ENCODE peak calls at places on chromosomes 4 and X, in six cellular contexts. O, D, T, P, E and Q are unnamed samples.

GRCh38 chr4:8176547-8177399 is 18.2 kb upstream of the ABLIM2 start:
- DNase-seq in E (peak; percentile 19), P (peak; percentile 74), D (peak; percentile 59), O (peak; percentile 81), T (peak; percentile 89), Q (peak; percentile 53)

GRCh38 chrX:37722595-37722994 is 37.0 kb downstream of the XK start:
- DNase-seq in P (no peak), O (no peak), T (no peak), D (no peak), E (no peak), Q (no peak)

GRCh38 chr4:168521736-168522135 is 24.9 kb downstream of the PALLD start:
- DNase-seq in D (no peak), P (no peak), T (no peak), E (no peak), O (no peak), Q (no peak)

GRCh38 chr4:10721616-10722015 is 37.0 kb upstream of the CLNK start:
- DNase-seq in D (no peak), E (no peak), P (no peak), O (no peak), T (no peak), Q (no peak)

GRCh38 chrX:129983575-129984131 is 1.2 kb downstream of the BCORL1 start:
- DNase-seq in P (peak; percentile 74), E (no peak), O (no peak), T (peak; percentile 80), D (no peak), Q (no peak)

GRCh38 chr4:61663310-61663709 is 463.2 kb downstream of the ADGRL3 start:
- DNase-seq in O (no peak), D (no peak), E (no peak), T (no peak), P (no peak), Q (no peak)

GRCh38 chr4:648579-649292 is 23.4 kb downstream of the PDE6B start:
- DNase-seq in T (no peak), D (no peak), E (no peak), P (peak; percentile 79), O (no peak), Q (no peak)

GRCh38 chrX:85052636-85053343 is 49.1 kb downstream of the APOOL start:
- DNase-seq in O (no peak), E (peak; percentile 15), D (peak; percentile 68), T (no peak), P (no peak), Q (no peak)

DNA sequence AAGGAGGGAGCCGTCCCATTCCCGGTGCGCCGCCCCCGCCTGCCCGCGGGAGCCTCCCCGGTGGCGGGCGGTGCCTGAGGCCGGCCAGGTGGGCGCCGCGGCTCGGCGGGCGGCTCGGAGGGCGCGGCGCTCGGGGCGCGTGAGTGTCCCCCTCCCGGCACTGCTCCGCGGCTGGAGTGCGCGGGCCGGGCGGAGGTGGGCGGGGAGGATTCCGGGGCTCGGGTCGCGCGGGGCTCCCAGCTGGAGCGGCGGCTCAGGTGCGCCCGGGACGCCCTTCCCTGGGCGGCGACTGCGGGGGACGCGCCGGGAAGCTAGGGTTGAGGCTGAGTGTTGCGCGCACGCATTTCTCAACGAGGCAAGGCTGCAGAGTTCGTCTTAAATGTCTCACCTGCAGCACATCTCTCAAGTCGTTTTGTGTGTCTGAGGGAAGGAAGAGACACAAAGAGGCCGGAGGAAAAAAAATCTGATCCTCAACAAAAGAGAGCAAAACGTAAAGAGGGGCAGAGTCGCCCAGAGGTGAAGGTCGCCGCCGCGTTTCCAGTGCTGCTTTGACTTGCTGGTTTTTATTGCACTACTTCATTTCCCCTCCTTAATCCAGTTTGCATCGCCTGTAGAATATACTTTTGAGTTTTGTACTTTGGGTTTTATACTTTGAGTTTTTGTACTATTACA is 106.7 kb upstream of the STOX2 start:
- DNase-seq in E (no peak), P (peak; percentile 42), D (no peak), T (no peak), O (peak; percentile 57), Q (no peak)
- H3K4me3 ChIP-seq in E (peak overlapping the region; percentile 61), P (peak overlapping the region; percentile 52), D (no peak overlapping the region), T (no peak overlapping the region), O (peak overlapping the region; percentile 76), Q (no peak overlapping the region)

DNA sequence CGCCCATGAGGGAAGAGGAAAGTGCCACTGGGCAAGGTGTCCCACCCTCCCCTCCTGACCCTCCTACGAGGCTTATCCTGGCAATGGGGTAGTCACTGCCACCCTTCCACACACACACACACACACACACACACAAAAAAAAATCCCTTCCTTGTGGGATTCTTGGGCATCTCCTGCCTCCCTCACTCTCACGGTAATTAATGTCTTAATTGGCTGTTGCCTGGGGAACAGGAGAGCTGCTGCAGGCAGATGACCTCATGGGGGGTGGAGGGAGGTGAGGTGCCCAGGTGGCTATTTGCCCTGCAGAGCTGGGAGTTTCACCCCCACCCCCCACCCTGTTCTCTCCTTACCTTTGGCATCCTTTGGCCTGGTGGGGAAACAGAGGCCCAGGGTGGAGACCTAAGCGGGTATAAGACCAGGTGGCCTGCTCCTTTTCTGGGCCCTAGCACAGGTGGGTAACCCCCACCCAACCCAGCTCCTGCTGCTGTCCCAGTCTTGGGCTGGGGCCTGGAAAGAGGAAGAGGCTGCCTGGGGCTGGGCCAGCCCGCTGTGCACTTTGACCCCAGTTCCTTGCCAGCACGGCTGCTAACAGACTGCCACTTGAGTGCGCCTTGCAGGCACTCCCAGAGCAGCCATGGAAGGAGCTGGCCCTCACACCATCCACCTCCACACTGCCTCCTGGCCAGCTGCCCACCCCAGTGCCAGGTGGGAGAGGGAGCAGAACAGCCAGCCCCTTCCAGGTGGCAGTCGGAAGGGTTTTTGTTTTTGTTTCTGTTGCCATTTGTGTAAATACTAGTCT is 12.6 kb downstream of the EFNB1 start:
- DNase-seq in T (no peak), D (no peak), O (no peak), P (no peak), E (no peak), Q (no peak)
- TF ChIP-seq EZH2phosphoT487 in T (no peak), D (no peak), O (no peak), P (no peak), E (no peak), Q (no peak)

GRCh38 chr4:17690898-17691297 is 76.5 kb downstream of the MED28 start:
- DNase-seq in O (no peak), P (no peak), D (peak; percentile 92), E (peak; percentile 48), T (no peak), Q (no peak)

GRCh38 chr4:17694552-17694951 is 80.1 kb downstream of the MED28 start:
- DNase-seq in E (no peak), T (no peak), O (no peak), D (no peak), P (no peak), Q (no peak)

GRCh38 chr4:17699380-17699779 is 82.0 kb downstream of the FAM184B start:
- DNase-seq in E (no peak), O (no peak), D (no peak), T (no peak), P (no peak), Q (no peak)

GRCh38 chr4:17698116-17698515 is 83.3 kb downstream of the FAM184B start:
- DNase-seq in E (no peak), T (no peak), P (no peak), D (no peak), O (no peak), Q (no peak)

DNA sequence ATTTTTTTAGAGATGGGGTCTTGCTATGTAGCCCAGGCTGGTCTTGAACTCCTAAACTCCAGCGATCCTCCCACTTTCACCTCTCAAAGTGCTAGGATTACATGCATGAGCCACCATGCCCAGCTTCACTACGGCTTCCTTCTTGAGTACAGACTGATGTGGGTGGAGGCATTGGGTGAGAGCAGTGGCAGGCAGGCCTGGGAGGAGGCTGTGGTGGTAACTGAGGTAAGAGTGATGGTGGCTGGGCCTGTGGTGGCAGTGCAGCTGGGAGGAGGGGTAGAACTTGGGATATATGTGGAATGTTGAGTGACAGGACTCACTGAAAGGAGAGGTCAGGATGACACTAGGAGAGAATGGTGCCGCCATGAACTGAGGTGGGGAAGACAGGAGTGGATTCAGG is 80.9 kb downstream of the MED28 start:
- DNase-seq in T (no peak), P (no peak), O (no peak), E (no peak), D (no peak), Q (no peak)
- H3K4me3 ChIP-seq in T (no peak overlapping the region), P (no peak overlapping the region), O (no peak overlapping the region), E (no peak overlapping the region), D (no peak overlapping the region), Q (no peak overlapping the region)

DNA sequence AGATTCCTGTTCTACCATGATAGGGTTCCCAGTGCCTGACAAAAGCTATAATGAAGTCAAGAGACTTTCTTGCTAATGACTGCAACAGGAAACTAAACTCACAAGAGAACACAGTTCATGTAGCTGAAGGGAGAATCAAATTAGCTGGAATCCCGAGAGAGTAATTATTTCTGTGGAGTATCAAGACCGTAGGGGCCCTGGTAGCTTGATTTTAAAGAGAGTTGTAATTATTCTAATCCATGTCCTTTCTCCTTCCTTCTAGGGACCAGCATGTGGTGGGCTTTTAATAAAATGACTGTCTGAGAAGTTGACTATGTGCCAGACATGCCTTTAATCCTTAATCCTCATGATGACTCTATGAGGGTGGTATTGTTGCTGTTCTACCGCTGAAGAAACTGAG is 1.7 kb upstream of the TRPC5OS start:
- DNase-seq in P (no peak), O (no peak), D (no peak), E (no peak), T (no peak), Q (no peak)
- TF ChIP-seq EZH2phosphoT487 in P (no peak), O (no peak), D (no peak), E (no peak), T (no peak), Q (no peak)

DNA sequence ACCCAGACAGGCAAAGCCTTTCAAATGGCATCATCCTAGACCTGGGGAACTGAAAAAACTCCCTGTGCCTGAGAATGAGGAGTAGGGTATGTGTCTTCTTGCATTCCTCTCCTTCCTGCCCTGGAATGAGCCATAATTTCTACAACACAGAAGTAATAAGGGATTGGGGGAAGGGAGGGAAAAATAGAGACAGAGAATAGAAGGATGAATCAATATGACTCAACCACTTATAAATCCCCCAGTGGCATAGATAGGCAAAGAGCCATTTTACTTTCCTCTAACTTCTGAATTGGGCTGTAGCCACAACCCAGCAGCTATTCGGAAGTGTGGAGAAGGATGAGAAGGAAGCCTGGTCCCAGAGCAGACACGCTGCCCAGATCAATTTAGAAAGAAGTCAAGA is 99.9 kb downstream of the NHS start:
- DNase-seq in O (no peak), P (no peak), T (no peak), E (no peak), D (peak; percentile 82), Q (no peak)
- H3K4me3 ChIP-seq in O (no peak overlapping the region), P (no peak overlapping the region), T (peak overlapping the region; percentile 20), E (no peak overlapping the region), D (no peak overlapping the region), Q (no peak overlapping the region)

GRCh38 chr4:185932491-185932890 is 120.5 kb upstream of the SORBS2 start:
- DNase-seq in O (no peak), D (no peak), E (no peak), P (peak; percentile 47), T (no peak), Q (no peak)
- TF ChIP-seq EZH2phosphoT487 in O (no peak), D (no peak), E (no peak), P (no peak), T (no peak), Q (no peak)

GRCh38 chr4:51842554-51843308 is at the start of gene DCUN1D4:
- DNase-seq in D (peak; percentile 100), O (peak; percentile 100), T (peak; percentile 99), E (peak; percentile 98), P (peak; percentile 100), Q (peak; percentile 100)

GRCh38 chr4:51844157-51845054 is 1.5 kb downstream of the DCUN1D4 start:
- DNase-seq in P (peak; percentile 96), T (peak; percentile 82), O (peak; percentile 96), E (peak; percentile 83), D (peak; percentile 96), Q (peak; percentile 84)

GRCh38 chr4:51845055-51845426 is 2.1 kb downstream of the DCUN1D4 start:
- DNase-seq in O (no peak), D (no peak), E (no peak), T (no peak), P (no peak), Q (no peak)

GRCh38 chr4:51843309-51844156 is 580 bp downstream of the DCUN1D4 start:
- DNase-seq in E (no peak), D (peak; percentile 57), T (peak; percentile 83), O (peak; percentile 76), P (peak; percentile 78), Q (peak; percentile 43)

GRCh38 chr4:51845736-51846135 is 2.8 kb downstream of the DCUN1D4 start:
- DNase-seq in D (no peak), O (no peak), P (no peak), E (no peak), T (no peak), Q (no peak)
- H3K4me3 ChIP-seq in D (peak overlapping the region; percentile 68), O (no peak overlapping the region), P (peak overlapping the region; percentile 91), E (peak overlapping the region; percentile 68), T (no peak overlapping the region), Q (no peak overlapping the region)